ENCODE peak calls at places on chromosomes 3 and 15, in four cellular contexts. One of them, this sample, is unnamed.

GRCh38 chr3:108410531-108410984 is 99.8 kb downstream of the MYH15 start:
- DNase-seq in HCT116: no peak
- DNase-seq in hepatocyte: no peak
- DNase-seq in GM06990: no peak
- DNase-seq in this sample: no peak

GRCh38 chr15:62758126-62758951 is 284.2 kb upstream of the TPM1 start:
- DNase-seq in HCT116: no peak
- DNase-seq in hepatocyte: no peak
- DNase-seq in GM06990: no peak
- DNase-seq in this sample: peak

GRCh38 chr15:59792359-59792758 is 103.2 kb upstream of the BNIP2 start:
- DNase-seq in HCT116: no peak
- DNase-seq in hepatocyte: no peak
- DNase-seq in GM06990: no peak
- DNase-seq in this sample: no peak

GRCh38 chr3:119990888-119991287 is 103.4 kb downstream of the GSK3B start:
- DNase-seq in HCT116: no peak
- DNase-seq in hepatocyte: no peak
- DNase-seq in GM06990: no peak
- DNase-seq in this sample: peak

GRCh38 chr3:42926310-42926709 is 20.4 kb downstream of the ZNF662 start:
- DNase-seq in HCT116: no peak
- DNase-seq in hepatocyte: no peak
- DNase-seq in GM06990: no peak
- DNase-seq in this sample: no peak

GRCh38 chr15:44775923-44776322 is 39.6 kb downstream of the TRIM69 start:
- DNase-seq in HCT116: no peak
- DNase-seq in hepatocyte: peak
- DNase-seq in GM06990: no peak
- DNase-seq in this sample: no peak

GRCh38 chr3:13403213-13403817 is 16.8 kb downstream of the NUP210 start:
- DNase-seq in HCT116: no peak
- DNase-seq in hepatocyte: no peak
- DNase-seq in GM06990: no peak
- DNase-seq in this sample: no peak

GRCh38 chr15:71455107-71455506 is 339.8 kb downstream of the THSD4 start:
- DNase-seq in HCT116: no peak
- DNase-seq in hepatocyte: no peak
- DNase-seq in GM06990: no peak
- DNase-seq in this sample: no peak

GRCh38 chr15:70160267-70160666 is 62.5 kb upstream of the TLE3 start:
- DNase-seq in HCT116: no peak
- DNase-seq in hepatocyte: peak
- DNase-seq in GM06990: no peak
- DNase-seq in this sample: no peak

GRCh38 chr15:81091889-81092558 is 42.0 kb upstream of the CFAP161 start:
- DNase-seq in HCT116: peak
- DNase-seq in hepatocyte: peak
- DNase-seq in GM06990: no peak
- DNase-seq in this sample: peak

DNA sequence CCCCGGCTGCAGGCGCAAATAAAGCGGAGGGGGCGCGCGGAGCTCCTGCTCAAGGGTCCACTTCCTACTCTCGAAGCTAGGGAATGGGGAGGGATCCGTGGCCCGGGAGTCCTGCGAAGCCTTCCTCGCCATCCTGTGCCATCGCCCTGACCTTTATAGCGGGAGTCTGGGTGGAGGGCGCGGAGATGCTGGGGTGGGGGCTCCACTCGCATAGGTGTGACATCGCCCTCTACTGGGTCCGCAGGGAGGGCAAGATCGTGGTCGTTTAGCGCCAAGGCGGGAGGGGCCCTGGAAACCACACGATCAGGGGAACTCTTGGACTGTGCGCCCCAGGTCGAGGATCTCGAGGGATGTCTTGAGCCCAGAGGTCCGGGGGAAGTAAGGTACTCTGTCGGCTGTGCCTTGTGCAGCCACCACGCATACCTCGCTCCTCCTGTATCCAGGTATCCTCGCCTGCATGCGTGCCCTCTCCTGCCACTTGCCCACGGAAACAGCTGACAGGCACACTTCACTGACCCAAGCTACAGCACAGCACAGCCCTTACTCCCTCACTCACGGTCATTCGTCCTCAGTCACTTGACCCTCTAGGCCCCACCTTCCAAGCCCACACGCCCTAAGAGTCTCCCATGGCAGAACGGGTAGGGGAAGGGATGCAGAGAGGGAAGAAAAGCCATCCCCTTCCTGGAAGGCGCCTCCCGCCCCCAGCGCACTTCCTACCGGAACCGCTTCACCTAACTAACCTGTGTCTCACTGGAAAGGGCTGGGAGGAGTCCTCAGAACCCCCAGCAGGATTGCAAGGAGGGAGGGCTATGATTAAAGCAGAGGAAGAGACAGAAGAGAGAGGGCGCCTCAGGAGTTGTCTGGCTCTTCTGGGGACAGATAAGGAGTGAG is 22.7 kb downstream of the EPHB3 start:
- DNase-seq in HCT116: no peak
- DNase-seq in hepatocyte: no peak
- DNase-seq in GM06990: no peak
- DNase-seq in this sample: no peak
- H3K4me3 ChIP-seq in HCT116: no peak
- H3K4me3 ChIP-seq in hepatocyte: no peak
- H3K4me3 ChIP-seq in GM06990: no peak
- H3K4me3 ChIP-seq in this sample: peak

GRCh38 chr3:8421267-8421666 is 80.4 kb upstream of the LMCD1 start:
- DNase-seq in HCT116: no peak
- DNase-seq in hepatocyte: no peak
- DNase-seq in GM06990: no peak
- DNase-seq in this sample: no peak
- TF ChIP-seq CTCF in HCT116: peak
- TF ChIP-seq CTCF in hepatocyte: no peak
- TF ChIP-seq CTCF in GM06990: no peak
- TF ChIP-seq CTCF in this sample: no peak

GRCh38 chr3:141383555-141384129 is 15.3 kb downstream of the ZBTB38 start:
- DNase-seq in HCT116: no peak
- DNase-seq in hepatocyte: no peak
- DNase-seq in GM06990: no peak
- DNase-seq in this sample: no peak

GRCh38 chr3:141384575-141384974 is 16.3 kb downstream of the ZBTB38 start:
- DNase-seq in HCT116: no peak
- DNase-seq in hepatocyte: no peak
- DNase-seq in GM06990: no peak
- DNase-seq in this sample: no peak

GRCh38 chr3:141382571-141382970 is 14.3 kb downstream of the ZBTB38 start:
- DNase-seq in HCT116: no peak
- DNase-seq in hepatocyte: no peak
- DNase-seq in GM06990: no peak
- DNase-seq in this sample: no peak

GRCh38 chr3:141385386-141386079 is 17.2 kb downstream of the ZBTB38 start:
- DNase-seq in HCT116: no peak
- DNase-seq in hepatocyte: no peak
- DNase-seq in GM06990: no peak
- DNase-seq in this sample: no peak

GRCh38 chr3:141384157-141384556 is 15.9 kb downstream of the ZBTB38 start:
- DNase-seq in HCT116: no peak
- DNase-seq in hepatocyte: no peak
- DNase-seq in GM06990: no peak
- DNase-seq in this sample: no peak
- H3K4me3 ChIP-seq in HCT116: no peak
- H3K4me3 ChIP-seq in hepatocyte: no peak
- H3K4me3 ChIP-seq in GM06990: peak
- H3K4me3 ChIP-seq in this sample: no peak

DNA sequence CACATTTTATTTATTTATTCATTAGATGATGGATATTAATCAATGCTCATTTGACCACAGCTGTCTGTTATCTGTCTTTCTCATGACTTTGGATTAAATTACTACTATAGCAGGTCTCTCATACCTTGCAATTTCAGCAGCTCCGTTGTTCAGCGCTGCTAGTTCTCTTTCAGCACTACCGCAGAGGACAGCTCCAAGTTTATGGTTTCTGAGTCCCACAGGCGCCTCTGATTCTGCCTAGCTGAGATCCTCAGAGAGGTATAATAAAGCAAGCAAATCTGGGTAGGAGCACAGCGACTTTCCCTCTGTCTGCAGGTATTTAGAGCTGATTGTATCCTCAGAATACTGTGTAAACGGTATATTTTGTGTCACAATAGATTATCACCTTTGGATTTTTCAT is 204.9 kb downstream of the CNTN4 start:
- DNase-seq in HCT116: no peak
- DNase-seq in hepatocyte: peak
- DNase-seq in GM06990: no peak
- DNase-seq in this sample: no peak
- TF ChIP-seq CTCF in HCT116: no peak
- TF ChIP-seq CTCF in hepatocyte: no peak
- TF ChIP-seq CTCF in GM06990: no peak
- TF ChIP-seq CTCF in this sample: no peak

GRCh38 chr3:169146866-169147245 is 516.7 kb downstream of the MECOM start:
- DNase-seq in HCT116: no peak
- DNase-seq in hepatocyte: no peak
- DNase-seq in GM06990: no peak
- DNase-seq in this sample: no peak

GRCh38 chr3:169146112-169146665 is 517.3 kb downstream of the MECOM start:
- DNase-seq in HCT116: no peak
- DNase-seq in hepatocyte: peak
- DNase-seq in GM06990: peak
- DNase-seq in this sample: peak

GRCh38 chr3:169148448-169149348 is 514.8 kb downstream of the MECOM start:
- DNase-seq in HCT116: no peak
- DNase-seq in hepatocyte: no peak
- DNase-seq in GM06990: peak
- DNase-seq in this sample: no peak

GRCh38 chr3:169145551-169145950 is 518.0 kb downstream of the MECOM start:
- DNase-seq in HCT116: no peak
- DNase-seq in hepatocyte: no peak
- DNase-seq in GM06990: no peak
- DNase-seq in this sample: no peak

DNA sequence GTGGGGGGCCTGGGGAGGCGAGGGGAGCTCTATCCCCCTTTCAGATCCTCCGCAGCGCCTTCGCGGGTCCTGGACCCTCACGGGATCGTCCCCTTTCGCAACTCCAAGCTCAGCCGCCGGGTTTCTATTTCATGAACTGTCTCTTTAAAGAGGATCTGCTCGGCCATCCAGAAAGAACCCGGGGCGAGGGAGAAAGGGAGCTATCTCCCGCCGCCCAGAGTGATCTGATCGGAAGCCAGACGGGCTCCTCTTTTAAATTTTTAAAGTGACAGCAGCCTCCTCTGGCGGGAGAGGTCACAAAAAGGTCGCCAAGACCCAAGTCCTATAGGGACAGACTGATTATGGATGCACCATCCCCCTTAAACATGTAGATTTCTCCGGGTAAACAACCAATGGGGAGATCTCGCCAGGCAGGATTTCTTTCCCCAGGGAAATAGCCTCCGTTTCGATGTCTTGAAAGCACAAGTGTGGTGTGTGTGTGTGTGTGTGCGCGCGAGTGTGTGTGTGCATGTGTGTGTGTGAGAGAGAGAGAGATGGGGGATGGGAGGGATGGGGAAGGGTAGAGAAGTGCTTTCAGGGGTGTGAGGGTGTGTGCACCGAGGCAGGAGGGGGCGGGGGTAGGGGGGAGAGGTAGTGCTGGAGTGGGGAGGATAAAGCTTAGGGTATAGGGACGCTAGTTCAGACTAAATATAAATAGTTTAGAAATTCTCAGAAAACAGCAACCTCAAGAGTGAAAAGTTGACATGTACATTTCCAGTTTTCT is 516.1 kb downstream of the MECOM start:
- DNase-seq in HCT116: no peak
- DNase-seq in hepatocyte: peak
- DNase-seq in GM06990: peak
- DNase-seq in this sample: peak
- H3K4me3 ChIP-seq in HCT116: peak
- H3K4me3 ChIP-seq in hepatocyte: peak
- H3K4me3 ChIP-seq in GM06990: peak
- H3K4me3 ChIP-seq in this sample: peak

GRCh38 chr15:83733206-83733605 is 79.3 kb downstream of the ADAMTSL3 start:
- DNase-seq in HCT116: peak
- DNase-seq in hepatocyte: no peak
- DNase-seq in GM06990: no peak
- DNase-seq in this sample: peak

GRCh38 chr15:83732196-83732595 is 78.3 kb downstream of the ADAMTSL3 start:
- DNase-seq in HCT116: no peak
- DNase-seq in hepatocyte: no peak
- DNase-seq in GM06990: no peak
- DNase-seq in this sample: no peak

GRCh38 chr15:83733691-83734090 is 79.8 kb downstream of the ADAMTSL3 start:
- DNase-seq in HCT116: no peak
- DNase-seq in hepatocyte: no peak
- DNase-seq in GM06990: no peak
- DNase-seq in this sample: no peak

GRCh38 chr15:83732770-83733169 is 78.8 kb downstream of the ADAMTSL3 start:
- DNase-seq in HCT116: peak
- DNase-seq in hepatocyte: no peak
- DNase-seq in GM06990: no peak
- DNase-seq in this sample: no peak

GRCh38 chr15:83734487-83734886 is 80.6 kb downstream of the ADAMTSL3 start:
- DNase-seq in HCT116: peak
- DNase-seq in hepatocyte: no peak
- DNase-seq in GM06990: no peak
- DNase-seq in this sample: no peak
- TF ChIP-seq CTCF in HCT116: peak
- TF ChIP-seq CTCF in hepatocyte: peak
- TF ChIP-seq CTCF in GM06990: peak
- TF ChIP-seq CTCF in this sample: no peak

This sample was measured in astrocyte of the cerebellum.